ENCODE peak calls at places on chromosomes 1 and 21, in six cellular contexts. O is ovary, T is IMR-90, L is heart left ventricle, S is uterus, C is esophagus squamous epithelium. G is an unnamed sample.

GRCh38 chr21:38768385-38769071 is 37.2 kb upstream of the ETS2 start:
- DNase-seq in O (no peak), T (peak), L (no peak), S (no peak), C (no peak), G (no peak)

GRCh38 chr1:100606438-100606837 is 68.5 kb downstream of the GPR88 start:
- DNase-seq in O (peak), T (peak), L (no peak), S (peak), C (no peak), G (no peak)

GRCh38 chr1:98733782-98734112 is 72.2 kb downstream of the SNX7 start:
- DNase-seq in O (no peak), T (peak), L (no peak), S (no peak), C (no peak), G (no peak)

GRCh38 chr1:75641325-75641724 is 30.4 kb upstream of the SLC44A5 start:
- DNase-seq in O (no peak), T (no peak), L (no peak), S (no peak), C (no peak), G (no peak)

GRCh38 chr1:31762726-31763670 is 1.1 kb downstream of the ADGRB2 start:
- DNase-seq in O (no peak), T (peak), L (peak), S (peak), C (no peak), G (peak)

GRCh38 chr1:32186491-32186890 is 7.0 kb downstream of the TXLNA start:
- DNase-seq in O (no peak), T (no peak), L (no peak), S (no peak), C (no peak), G (no peak)

GRCh38 chr1:50329332-50329932 is 93.8 kb downstream of the DMRTA2 start:
- DNase-seq in O (no peak), T (no peak), L (no peak), S (no peak), C (no peak), G (no peak)

GRCh38 chr1:119712342-119713038 is 756 bp downstream of the PHGDH start:
- DNase-seq in O (peak), T (peak), L (peak), S (peak), C (no peak), G (peak)

GRCh38 chr1:230556453-230556852 is 85.8 kb upstream of the COG2 start:
- DNase-seq in O (no peak), T (no peak), L (no peak), S (no peak), C (no peak), G (no peak)
- H3K27ac ChIP-seq in O (no peak), T (no peak), L (no peak), S (no peak), C (no peak), G (no peak)

GRCh38 chr1:65421341-65422174 is 1.1 kb downstream of the LEPR start:
- DNase-seq in O (no peak), T (peak), L (no peak), S (no peak), C (no peak), G (no peak)

GRCh38 chr1:65418522-65419185 is 1.8 kb upstream of the LEPR start:
- DNase-seq in O (no peak), T (peak), L (no peak), S (no peak), C (no peak), G (no peak)

GRCh38 chr1:65420590-65421340 is at the start of the genes LEPR and LEPROT:
- DNase-seq in O (no peak), T (peak), L (no peak), S (no peak), C (no peak), G (peak)

GRCh38 chr1:65417729-65418128 is 2.7 kb upstream of the LEPR start:
- DNase-seq in O (no peak), T (no peak), L (no peak), S (no peak), C (no peak), G (no peak)

GRCh38 chr1:65419681-65420589 is 533 bp upstream of the LEPR start:
- DNase-seq in O (peak), T (peak), L (peak), S (peak), C (peak), G (peak)
- TF ChIP-seq POLR2A in O (peak), T (no peak), L (no peak), S (peak), C (peak), G (no peak)

GRCh38 chr1:226062558-226063361 is at the start of gene H3-3A:
- DNase-seq in O (peak), T (peak), L (peak), S (peak), C (peak), G (peak)
- TF ChIP-seq CTCF in O (peak), T (no peak), L (no peak), S (no peak), C (peak), G (peak)

DNA sequence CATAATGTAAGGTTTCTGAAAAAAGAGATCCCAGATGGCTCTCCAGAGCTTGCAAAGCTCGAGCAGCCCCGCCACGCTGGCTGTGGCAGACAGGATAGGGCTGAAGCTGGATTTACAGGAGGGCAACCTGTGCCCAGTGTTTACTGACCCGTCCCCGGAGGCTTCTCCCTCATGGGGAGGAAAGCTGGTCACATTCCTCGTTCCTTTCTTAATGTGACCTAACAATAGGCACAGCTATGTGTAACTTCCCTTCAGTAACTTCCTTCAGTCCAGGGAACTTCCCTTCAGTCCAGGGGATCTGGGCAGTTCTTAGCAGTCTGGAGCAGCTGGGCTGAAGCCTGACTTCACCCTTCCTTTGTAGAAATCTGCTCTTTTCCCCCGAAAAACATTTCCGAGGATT is 7.7 kb downstream of the SLFNL1 start:
- DNase-seq in O (no peak), T (no peak), L (no peak), S (no peak), C (no peak), G (no peak)
- H3K27ac ChIP-seq in O (no peak), T (no peak), L (peak), S (peak), C (peak), G (no peak)

GRCh38 chr1:153944822-153945117 is 1.7 kb downstream of the DENND4B start:
- DNase-seq in O (no peak), T (no peak), L (no peak), S (no peak), C (no peak), G (no peak)

GRCh38 chr1:153945131-153945794 is 1.3 kb downstream of the DENND4B start:
- DNase-seq in O (peak), T (peak), L (peak), S (no peak), C (no peak), G (no peak)

GRCh38 chr1:153944005-153944821 is 2.3 kb downstream of the DENND4B start:
- DNase-seq in O (no peak), T (no peak), L (no peak), S (no peak), C (no peak), G (no peak)

GRCh38 chr1:153945795-153946621 is 510 bp downstream of the DENND4B start:
- DNase-seq in O (peak), T (peak), L (peak), S (peak), C (peak), G (peak)

GRCh38 chr1:153946622-153947246 is at the start of gene DENND4B:
- DNase-seq in O (peak), T (peak), L (peak), S (peak), C (no peak), G (peak)
- TF ChIP-seq POLR2A in O (no peak), T (no peak), L (no peak), S (no peak), C (no peak), G (no peak)

DNA sequence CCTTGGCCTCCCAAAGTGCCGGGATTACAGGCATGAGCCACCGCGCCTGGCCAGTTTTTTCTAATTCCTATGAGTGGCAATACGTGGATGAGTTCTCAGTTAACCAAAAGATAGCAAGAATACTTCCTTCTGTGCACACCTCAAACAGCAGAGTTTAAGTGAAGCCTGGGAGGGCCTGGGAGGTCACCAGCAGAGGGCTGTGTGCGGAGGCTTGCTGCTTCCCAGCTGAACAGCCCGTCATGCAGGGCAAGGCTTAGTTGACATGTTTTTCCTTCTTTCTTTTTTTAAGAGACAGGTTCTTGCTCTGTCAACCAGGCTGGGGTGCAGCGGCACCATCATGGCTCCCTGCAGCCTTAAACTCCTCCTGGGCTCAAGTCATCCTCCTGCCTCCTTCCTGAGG is 17.8 kb downstream of the GNG4 start:
- DNase-seq in O (no peak), T (no peak), L (no peak), S (no peak), C (no peak), G (no peak)
- TF ChIP-seq CTCF in O (no peak), T (no peak), L (no peak), S (no peak), C (no peak), G (no peak)

GRCh38 chr1:178530520-178530919 is 17.6 kb downstream of the TEX35 start:
- DNase-seq in O (no peak), T (peak), L (no peak), S (no peak), C (no peak), G (no peak)

GRCh38 chr1:178530037-178530402 is 17.1 kb downstream of the TEX35 start:
- DNase-seq in O (no peak), T (peak), L (peak), S (no peak), C (no peak), G (no peak)

GRCh38 chr1:178528219-178528962 is 15.5 kb downstream of the TEX35 start:
- DNase-seq in O (no peak), T (no peak), L (no peak), S (no peak), C (no peak), G (no peak)

GRCh38 chr1:178528963-178529355 is 16.1 kb downstream of the TEX35 start:
- DNase-seq in O (no peak), T (no peak), L (no peak), S (no peak), C (no peak), G (no peak)

DNA sequence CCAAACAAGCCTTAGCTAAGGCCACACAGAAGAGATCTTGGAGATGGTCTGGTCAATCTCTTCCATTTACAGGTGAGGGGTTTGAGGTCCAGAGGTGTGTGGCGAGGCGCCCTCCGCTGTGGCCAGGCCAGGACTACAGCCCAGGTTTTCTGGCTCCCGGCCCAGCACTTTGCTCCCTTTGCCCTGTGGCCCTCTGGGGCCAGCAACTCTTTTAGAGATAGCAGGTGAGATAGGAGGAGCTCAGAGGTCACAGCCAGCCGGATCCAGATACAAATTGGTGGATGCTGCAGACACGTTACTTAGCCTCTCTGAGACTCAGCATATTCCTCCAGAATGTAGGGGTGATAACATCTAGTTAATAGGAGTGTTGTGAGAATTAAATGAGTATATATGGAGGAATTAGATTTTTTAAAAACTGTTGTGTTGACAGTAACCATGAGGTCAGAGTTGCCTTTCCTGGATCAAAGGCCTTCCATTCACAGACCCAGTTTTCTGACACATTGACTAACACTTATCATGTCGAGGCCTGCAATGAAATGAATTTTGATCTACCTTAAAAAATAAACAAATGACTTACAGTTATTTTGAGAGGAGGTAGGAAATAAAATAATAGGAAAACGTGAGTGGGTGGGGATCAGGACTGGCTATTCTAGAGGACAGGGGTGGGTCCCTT is 16.6 kb downstream of the TEX35 start:
- DNase-seq in O (no peak), T (no peak), L (no peak), S (no peak), C (no peak), G (no peak)
- H3K27ac ChIP-seq in O (no peak), T (no peak), L (no peak), S (no peak), C (no peak), G (no peak)

DNA sequence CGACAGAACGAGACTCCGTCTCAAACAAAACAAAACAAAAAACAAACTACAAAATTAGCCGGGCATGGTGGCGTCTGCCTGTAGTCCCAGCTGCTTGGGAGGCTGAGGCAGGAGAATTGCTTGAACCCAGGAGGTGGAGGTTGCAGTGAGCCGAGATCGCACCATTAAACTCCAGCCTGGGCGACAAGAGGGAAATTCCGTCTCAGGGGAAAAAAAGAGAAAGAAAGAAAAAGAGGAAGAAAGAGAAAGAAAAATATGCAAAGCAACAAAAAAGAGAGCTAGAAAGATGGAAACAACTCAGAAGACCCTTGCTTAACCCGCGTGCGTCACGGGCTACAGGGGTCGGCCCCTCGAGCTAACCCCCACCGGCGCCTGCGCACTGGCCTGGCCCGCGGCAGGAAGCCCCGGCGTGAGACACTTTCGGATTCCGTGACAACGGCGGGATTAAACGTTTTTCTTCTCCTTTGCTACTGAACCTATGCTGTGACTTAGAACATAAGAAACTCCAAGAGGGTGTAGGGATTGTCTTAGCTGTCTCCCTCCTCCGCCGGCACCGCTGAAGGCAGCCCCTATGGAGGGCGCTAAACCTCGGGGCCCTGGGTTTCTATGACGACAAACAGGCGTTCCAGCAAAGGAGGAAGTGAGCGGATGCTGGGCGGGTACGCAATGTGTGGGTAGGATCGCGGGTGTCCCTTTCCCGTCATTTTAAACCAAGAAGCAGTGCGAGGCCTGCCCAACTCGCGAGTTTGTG is at the start of gene AXDND1:
- DNase-seq in O (peak), T (peak), L (peak), S (peak), C (peak), G (peak)
- TF ChIP-seq POLR2A in O (no peak), T (no peak), L (no peak), S (no peak), C (peak), G (no peak)

GRCh38 chr1:67261646-67262045 is 46.0 kb upstream of the IL12RB2 start:
- DNase-seq in O (no peak), T (no peak), L (no peak), S (no peak), C (no peak), G (no peak)
- TF ChIP-seq CTCF in O (no peak), T (no peak), L (no peak), S (no peak), C (no peak), G (no peak)

G was measured in breast epithelium.